ENCODE peak calls at places on chromosomes 11 and 22, in seven cellular contexts. C, S, I, J, V, Q and H are unnamed samples.

GRCh38 chr22:26586556-26587325 is 3.2 kb downstream of the TPST2 start:
- DNase-seq in C (no peak), S (no peak), I (no peak), J (no peak), V (no peak), Q (no peak), H (peak)

GRCh38 chr11:65817815-65818680 is 15.7 kb upstream of the SNX32 start:
- DNase-seq in C (peak), S (peak), I (peak), J (peak), V (peak), Q (peak), H (no peak)

GRCh38 chr11:41115066-41115465 is 344.4 kb downstream of the LRRC4C start:
- DNase-seq in C (no peak), S (no peak), I (no peak), J (no peak), V (no peak), Q (no peak), H (no peak)

GRCh38 chr11:100687032-100687629 is at the start of gene ARHGAP42:
- DNase-seq in C (peak), S (peak), I (no peak), J (peak), V (peak), Q (peak), H (no peak)

GRCh38 chr22:26169312-26170111 is at the start of gene SEZ6L:
- DNase-seq in C (no peak), S (peak), I (no peak), J (no peak), V (no peak), Q (peak), H (no peak)

GRCh38 chr22:43483266-43483665 is 71.5 kb downstream of the MPPED1 start:
- DNase-seq in C (no peak), S (peak), I (no peak), J (no peak), V (no peak), Q (no peak), H (no peak)

GRCh38 chr11:47351159-47352126 is 1.1 kb downstream of the MYBPC3 start:
- DNase-seq in C (no peak), S (no peak), I (no peak), J (no peak), V (no peak), Q (no peak), H (no peak)

GRCh38 chr11:48062649-48063048 is 82.3 kb downstream of the PTPRJ start:
- DNase-seq in C (no peak), S (no peak), I (no peak), J (no peak), V (no peak), Q (no peak), H (no peak)

GRCh38 chr11:132555617-132556016 is 976.7 kb downstream of the OPCML start:
- DNase-seq in C (no peak), S (no peak), I (no peak), J (no peak), V (no peak), Q (no peak), H (no peak)

GRCh38 chr11:122755409-122755808 is 82.9 kb upstream of the CRTAM start:
- DNase-seq in C (no peak), S (no peak), I (no peak), J (no peak), V (no peak), Q (no peak), H (no peak)

GRCh38 chr11:124481365-124482323 is 36.1 kb upstream of the OR8B8 start:
- DNase-seq in C (peak), S (no peak), I (no peak), J (peak), V (peak), Q (no peak), H (no peak)

DNA sequence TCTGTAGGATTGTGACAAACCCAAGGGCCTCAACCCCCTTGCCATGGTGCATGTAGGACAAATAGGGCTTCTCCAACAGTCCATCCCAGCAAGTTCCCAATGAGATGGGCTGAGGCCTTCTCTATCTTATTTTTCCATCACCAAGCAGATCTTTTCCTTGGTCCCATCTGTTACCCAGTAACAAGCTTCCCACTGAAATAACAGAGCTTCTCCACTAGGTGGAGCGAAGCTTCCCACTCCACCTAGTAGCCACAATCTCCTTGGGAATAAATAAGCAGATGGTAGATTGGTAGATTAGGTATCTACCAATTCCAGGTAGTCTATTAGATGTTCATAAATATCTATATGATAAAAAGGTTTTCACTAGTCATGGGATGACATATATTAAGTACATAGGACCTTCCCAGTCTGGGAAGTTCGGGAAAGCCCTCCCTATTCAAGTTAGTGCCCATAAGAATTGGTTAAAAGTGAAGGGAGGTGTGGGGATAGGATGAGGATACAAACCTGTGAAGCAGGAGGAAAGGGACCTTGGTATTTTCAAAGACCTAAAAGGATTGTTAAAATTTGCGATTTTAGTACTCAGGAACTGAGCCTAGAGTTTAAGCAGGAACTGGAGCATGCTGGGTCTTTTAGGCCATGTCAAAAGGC is 5.9 kb upstream of the OR52L1 start:
- DNase-seq in C (peak), S (no peak), I (peak), J (no peak), V (peak), Q (no peak), H (no peak)
- TF ChIP-seq CTCF in C (peak), S (peak), I (peak), J (peak), V (peak), Q (peak), H (peak)

DNA sequence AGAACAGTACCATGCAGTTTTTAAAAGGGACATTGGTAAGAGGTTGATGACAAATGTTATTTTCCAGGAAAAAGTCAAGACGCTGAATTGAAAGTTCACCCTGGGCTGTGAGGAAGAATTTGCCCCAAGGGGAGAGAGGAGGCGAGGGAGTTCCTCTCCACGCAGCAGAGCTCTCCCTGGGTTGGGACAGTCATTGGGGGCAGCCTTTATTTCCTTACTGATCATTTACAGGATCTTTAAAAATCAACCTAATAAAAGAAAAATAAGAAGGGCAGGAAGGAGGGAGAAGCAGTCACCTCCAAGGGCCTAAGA is 49.9 kb upstream of the WNT7B start:
- DNase-seq in C (no peak), S (no peak), I (no peak), J (no peak), V (no peak), Q (no peak), H (no peak)
- TF ChIP-seq CTCF in C (no peak), S (no peak), I (no peak), J (no peak), V (no peak), Q (no peak), H (no peak)

GRCh38 chr11:75547177-75547576 is 14.9 kb upstream of the SERPINH1 start:
- DNase-seq in C (no peak), S (no peak), I (no peak), J (no peak), V (no peak), Q (no peak), H (no peak)
- TF ChIP-seq CTCF in C (no peak), S (no peak), I (no peak), J (no peak), V (no peak), Q (no peak), H (no peak)

GRCh38 chr22:24177045-24177444 is 4.2 kb upstream of the SUSD2 start:
- DNase-seq in C (no peak), S (no peak), I (no peak), J (no peak), V (no peak), Q (no peak), H (no peak)

GRCh38 chr22:24178021-24178431 is 3.3 kb upstream of the SUSD2 start:
- DNase-seq in C (no peak), S (peak), I (no peak), J (no peak), V (no peak), Q (no peak), H (no peak)

GRCh38 chr22:24177456-24177855 is 3.8 kb upstream of the SUSD2 start:
- DNase-seq in C (no peak), S (no peak), I (no peak), J (no peak), V (no peak), Q (no peak), H (no peak)

GRCh38 chr22:24179478-24180210 is 1.6 kb upstream of the SUSD2 start:
- DNase-seq in C (no peak), S (peak), I (no peak), J (no peak), V (no peak), Q (no peak), H (no peak)

DNA sequence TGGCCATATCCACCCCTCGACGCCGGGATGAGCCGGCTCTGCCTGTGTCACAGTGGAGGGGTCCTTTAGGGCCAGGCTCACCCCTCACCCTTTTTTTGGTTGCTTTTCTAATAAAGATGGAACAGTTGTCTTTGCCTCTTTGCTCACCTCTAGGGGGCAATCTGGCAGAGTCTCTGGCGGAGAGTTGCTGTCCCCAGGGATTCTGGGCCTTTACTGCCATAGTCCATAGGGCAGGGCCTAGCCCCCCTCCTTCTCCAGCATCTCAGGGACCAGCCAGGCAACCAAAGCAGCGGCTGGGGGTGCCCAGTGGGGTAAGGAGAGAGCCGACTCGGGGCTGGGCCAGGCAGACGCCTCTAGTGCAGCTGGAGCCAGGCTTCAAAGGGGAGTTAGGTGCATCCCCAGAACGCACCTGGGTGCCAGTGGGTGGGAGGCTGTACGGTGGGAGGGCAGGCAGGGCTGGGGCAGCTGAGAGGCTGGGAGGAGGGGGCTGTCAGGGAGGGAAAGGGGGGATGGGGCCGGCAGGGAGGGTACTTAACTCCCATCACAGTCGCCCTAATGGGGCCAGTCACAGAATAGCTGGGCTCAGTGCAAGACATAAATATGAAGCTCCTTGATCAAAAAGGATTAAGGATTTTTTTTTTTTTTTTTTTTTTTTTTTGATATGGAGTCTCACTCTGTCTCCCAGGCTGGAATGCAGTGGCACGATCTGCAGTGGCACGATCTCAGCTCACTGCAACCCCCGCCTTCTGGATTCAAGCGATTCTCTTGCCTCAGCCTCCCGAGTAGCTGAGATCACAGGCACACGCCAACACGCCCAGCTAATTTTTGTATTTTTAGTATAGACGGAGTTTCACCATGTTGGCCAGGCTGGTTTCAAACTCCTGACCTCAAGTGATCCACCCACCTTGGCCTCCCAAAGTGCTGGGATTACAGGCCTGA is 2.5 kb upstream of the SUSD2 start:
- DNase-seq in C (no peak), S (peak), I (no peak), J (no peak), V (peak), Q (peak), H (no peak)
- TF ChIP-seq CTCF in C (peak), S (no peak), I (peak), J (peak), V (peak), Q (peak), H (peak)

GRCh38 chr11:85086511-85087284 is 540.4 kb downstream of the DLG2 start:
- DNase-seq in C (no peak), S (no peak), I (no peak), J (no peak), V (peak), Q (no peak), H (no peak)
- TF ChIP-seq CTCF in C (no peak), S (no peak), I (no peak), J (no peak), V (no peak), Q (no peak), H (no peak)

GRCh38 chr11:107581147-107581546 is 9.8 kb upstream of the ELMOD1 start:
- DNase-seq in C (no peak), S (no peak), I (no peak), J (no peak), V (no peak), Q (no peak), H (no peak)

GRCh38 chr11:107577312-107577711 is 11.8 kb upstream of the ALKBH8 start:
- DNase-seq in C (no peak), S (no peak), I (no peak), J (no peak), V (no peak), Q (no peak), H (no peak)

DNA sequence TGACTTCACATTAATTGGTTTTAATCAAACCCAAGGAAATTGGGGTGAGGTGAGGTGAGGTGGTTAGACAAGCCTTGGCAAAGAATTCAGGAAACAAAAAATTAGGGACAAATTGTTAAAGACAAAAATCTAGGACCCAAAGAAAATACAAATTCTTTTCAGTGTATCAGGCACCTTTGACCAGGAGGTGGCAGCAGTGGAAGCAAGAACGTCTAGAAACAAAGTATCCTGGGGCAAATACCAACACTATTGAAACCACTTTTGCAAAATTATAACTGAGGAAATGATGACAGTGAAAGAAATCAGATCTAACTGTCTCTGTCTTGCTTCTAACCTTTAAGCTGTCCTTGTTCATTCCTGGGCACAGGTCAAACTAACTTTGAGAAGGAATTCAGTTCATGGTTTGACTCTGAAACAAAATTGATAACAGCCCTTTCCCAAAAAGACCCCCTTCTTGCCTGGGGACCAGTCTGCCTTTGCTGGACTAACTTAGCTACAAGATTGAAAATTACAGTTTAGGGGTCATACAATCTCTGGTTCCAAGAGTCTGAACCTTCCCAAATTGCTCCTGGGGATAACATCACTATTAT is 11.1 kb upstream of the ALKBH8 start:
- DNase-seq in C (peak), S (no peak), I (no peak), J (peak), V (peak), Q (peak), H (no peak)
- TF ChIP-seq CTCF in C (peak), S (peak), I (peak), J (peak), V (peak), Q (peak), H (peak)

GRCh38 chr11:17635551-17635938 is 83.8 kb upstream of the MYOD1 start:
- DNase-seq in C (no peak), S (peak), I (no peak), J (no peak), V (no peak), Q (peak), H (no peak)
- TF ChIP-seq CTCF in C (no peak), S (no peak), I (no peak), J (no peak), V (no peak), Q (peak), H (peak)

GRCh38 chr11:35619030-35619753 is 932 bp downstream of the FJX1 start:
- DNase-seq in C (peak), S (peak), I (no peak), J (peak), V (peak), Q (peak), H (peak)

GRCh38 chr11:35618497-35619029 is 303 bp downstream of the FJX1 start:
- DNase-seq in C (no peak), S (peak), I (no peak), J (peak), V (peak), Q (no peak), H (peak)

GRCh38 chr11:35622070-35622469 is 3.8 kb downstream of the FJX1 start:
- DNase-seq in C (peak), S (no peak), I (peak), J (peak), V (peak), Q (no peak), H (no peak)

GRCh38 chr11:35621620-35622019 is 3.4 kb downstream of the FJX1 start:
- DNase-seq in C (no peak), S (no peak), I (no peak), J (no peak), V (peak), Q (no peak), H (no peak)

DNA sequence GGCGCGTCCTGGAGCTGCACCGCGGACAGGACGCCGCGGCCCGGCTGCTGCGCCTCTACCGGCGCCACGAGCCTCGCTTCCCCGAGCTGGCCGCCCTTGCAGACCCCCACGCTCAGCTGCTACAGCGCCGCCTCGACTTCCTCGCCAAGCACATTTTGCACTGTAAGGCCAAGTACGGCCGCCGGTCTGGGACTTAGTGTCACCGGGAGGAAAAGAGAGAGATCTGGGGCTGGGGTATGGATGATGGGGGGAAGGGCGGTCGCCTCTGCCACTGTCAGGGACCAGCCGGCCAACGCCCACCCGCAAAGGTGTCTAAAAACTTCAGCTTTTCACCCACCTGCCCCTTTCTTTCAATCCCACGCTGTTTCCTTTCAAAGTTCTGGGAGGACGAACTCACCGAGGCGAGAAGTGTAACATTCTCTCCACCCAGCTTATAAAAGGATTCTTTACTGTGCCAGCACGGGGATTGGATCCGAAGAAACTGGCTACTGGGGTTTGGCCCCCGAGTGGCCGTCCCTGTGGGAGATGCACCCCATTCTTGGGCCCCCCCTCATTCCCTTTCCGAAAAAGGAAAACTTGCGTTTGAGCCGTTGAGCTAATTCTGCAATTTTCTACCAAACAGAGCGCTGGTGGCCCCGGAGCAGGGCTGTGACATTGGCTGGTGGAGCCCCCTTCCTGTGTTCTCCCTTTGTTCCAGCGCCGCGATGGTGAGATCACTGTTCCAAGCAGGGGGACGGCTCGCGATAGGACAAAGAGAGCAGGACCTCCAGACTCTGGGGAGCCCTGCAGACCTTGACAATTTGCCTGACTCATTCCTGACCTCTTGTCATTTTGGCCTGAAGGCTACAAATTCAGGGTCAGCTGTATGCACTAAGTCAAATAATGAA is 1.7 kb downstream of the FJX1 start:
- DNase-seq in C (peak), S (peak), I (no peak), J (peak), V (peak), Q (peak), H (peak)
- TF ChIP-seq CTCF in C (peak), S (no peak), I (no peak), J (peak), V (peak), Q (no peak), H (peak)

GRCh38 chr22:39185601-39186012 is 33.1 kb upstream of the CBX7 start:
- DNase-seq in C (no peak), S (no peak), I (no peak), J (no peak), V (peak), Q (no peak), H (peak)
- TF ChIP-seq CTCF in C (peak), S (no peak), I (peak), J (peak), V (peak), Q (no peak), H (peak)